ENCODE peak calls at places on chromosomes 11 and 22, in eight cellular contexts. One of them, this sample, is unnamed.

GRCh38 chr11:77325159-77325558 is 23.7 kb upstream of the GDPD4 start:
- DNase-seq in C1 segment of cervical spinal cord: no peak
- DNase-seq in tibial nerve: no peak
- DNase-seq in stimulated activated CD8-positive, alpha-beta memory T cell treated with anti-CD3 and anti-CD28 coated beads, Interleukin-15, amount 100 ng/mL, for 24 hours: no peak
- DNase-seq in Kasumi-1: no peak
- DNase-seq in sigmoid colon: no peak
- DNase-seq in lower lobe of right lung: no peak
- DNase-seq in DND-41: no peak
- DNase-seq in this sample: no peak

GRCh38 chr11:118928108-118928869 is 2.6 kb upstream of the BCL9L start:
- DNase-seq in C1 segment of cervical spinal cord: peak; percentile 98
- DNase-seq in tibial nerve: peak; percentile 92
- DNase-seq in stimulated activated CD8-positive, alpha-beta memory T cell treated with anti-CD3 and anti-CD28 coated beads, Interleukin-15, amount 100 ng/mL, for 24 hours: peak; percentile 78
- DNase-seq in Kasumi-1: peak; percentile 91
- DNase-seq in sigmoid colon: peak; percentile 98
- DNase-seq in lower lobe of right lung: peak; percentile 91
- DNase-seq in DND-41: peak; percentile 90
- DNase-seq in this sample: peak; percentile 99

GRCh38 chr11:66920978-66921784 is 37.0 kb downstream of the PC start:
- DNase-seq in C1 segment of cervical spinal cord: no peak
- DNase-seq in tibial nerve: no peak
- DNase-seq in stimulated activated CD8-positive, alpha-beta memory T cell treated with anti-CD3 and anti-CD28 coated beads, Interleukin-15, amount 100 ng/mL, for 24 hours: no peak
- DNase-seq in Kasumi-1: peak; percentile 24
- DNase-seq in sigmoid colon: no peak
- DNase-seq in lower lobe of right lung: no peak
- DNase-seq in DND-41: no peak
- DNase-seq in this sample: no peak

GRCh38 chr22:46576556-46577351 is 39.3 kb upstream of the CELSR1 start:
- DNase-seq in C1 segment of cervical spinal cord: no peak
- DNase-seq in tibial nerve: no peak
- DNase-seq in stimulated activated CD8-positive, alpha-beta memory T cell treated with anti-CD3 and anti-CD28 coated beads, Interleukin-15, amount 100 ng/mL, for 24 hours: peak; percentile 37
- DNase-seq in Kasumi-1: peak; percentile 39
- DNase-seq in sigmoid colon: peak; percentile 71
- DNase-seq in lower lobe of right lung: peak; percentile 70
- DNase-seq in DND-41: peak; percentile 70
- DNase-seq in this sample: peak; percentile 83

GRCh38 chr11:33616552-33616951 is 84.1 kb downstream of the C11orf91 start:
- DNase-seq in C1 segment of cervical spinal cord: no peak
- DNase-seq in tibial nerve: no peak
- DNase-seq in stimulated activated CD8-positive, alpha-beta memory T cell treated with anti-CD3 and anti-CD28 coated beads, Interleukin-15, amount 100 ng/mL, for 24 hours: no peak
- DNase-seq in Kasumi-1: no peak
- DNase-seq in sigmoid colon: no peak
- DNase-seq in lower lobe of right lung: no peak
- DNase-seq in DND-41: no peak
- DNase-seq in this sample: no peak

GRCh38 chr22:46951973-46952372 is 189.5 kb downstream of the TBC1D22A start:
- DNase-seq in C1 segment of cervical spinal cord: no peak
- DNase-seq in tibial nerve: no peak
- DNase-seq in stimulated activated CD8-positive, alpha-beta memory T cell treated with anti-CD3 and anti-CD28 coated beads, Interleukin-15, amount 100 ng/mL, for 24 hours: no peak
- DNase-seq in Kasumi-1: no peak
- DNase-seq in sigmoid colon: no peak
- DNase-seq in lower lobe of right lung: no peak
- DNase-seq in DND-41: no peak
- DNase-seq in this sample: no peak

GRCh38 chr22:37333724-37334460 is 51.6 kb downstream of the CYTH4 start:
- DNase-seq in C1 segment of cervical spinal cord: no peak
- DNase-seq in tibial nerve: no peak
- DNase-seq in stimulated activated CD8-positive, alpha-beta memory T cell treated with anti-CD3 and anti-CD28 coated beads, Interleukin-15, amount 100 ng/mL, for 24 hours: no peak
- DNase-seq in Kasumi-1: no peak
- DNase-seq in sigmoid colon: no peak
- DNase-seq in lower lobe of right lung: no peak
- DNase-seq in DND-41: no peak
- DNase-seq in this sample: no peak

GRCh38 chr11:34787899-34788298 is 128.3 kb downstream of the APIP start:
- DNase-seq in C1 segment of cervical spinal cord: no peak
- DNase-seq in tibial nerve: no peak
- DNase-seq in stimulated activated CD8-positive, alpha-beta memory T cell treated with anti-CD3 and anti-CD28 coated beads, Interleukin-15, amount 100 ng/mL, for 24 hours: no peak
- DNase-seq in Kasumi-1: no peak
- DNase-seq in sigmoid colon: no peak
- DNase-seq in lower lobe of right lung: no peak
- DNase-seq in DND-41: no peak
- DNase-seq in this sample: peak; percentile 26

GRCh38 chr22:40526960-40527359 is 109.6 kb downstream of the MRTFA start:
- DNase-seq in C1 segment of cervical spinal cord: no peak
- DNase-seq in tibial nerve: no peak
- DNase-seq in stimulated activated CD8-positive, alpha-beta memory T cell treated with anti-CD3 and anti-CD28 coated beads, Interleukin-15, amount 100 ng/mL, for 24 hours: no peak
- DNase-seq in Kasumi-1: no peak
- DNase-seq in sigmoid colon: no peak
- DNase-seq in lower lobe of right lung: no peak
- DNase-seq in DND-41: no peak
- DNase-seq in this sample: no peak

GRCh38 chr11:12893787-12894672 is 115.1 kb upstream of the RASSF10 start:
- DNase-seq in C1 segment of cervical spinal cord: no peak
- DNase-seq in tibial nerve: peak; percentile 76
- DNase-seq in stimulated activated CD8-positive, alpha-beta memory T cell treated with anti-CD3 and anti-CD28 coated beads, Interleukin-15, amount 100 ng/mL, for 24 hours: no peak
- DNase-seq in Kasumi-1: peak; percentile 68
- DNase-seq in sigmoid colon: peak; percentile 82
- DNase-seq in lower lobe of right lung: peak; percentile 60
- DNase-seq in DND-41: peak; percentile 60
- DNase-seq in this sample: peak; percentile 42

GRCh38 chr11:69156673-69157155 is 979 bp downstream of the SMIM38 start:
- DNase-seq in C1 segment of cervical spinal cord: no peak
- DNase-seq in tibial nerve: no peak
- DNase-seq in stimulated activated CD8-positive, alpha-beta memory T cell treated with anti-CD3 and anti-CD28 coated beads, Interleukin-15, amount 100 ng/mL, for 24 hours: no peak
- DNase-seq in Kasumi-1: no peak
- DNase-seq in sigmoid colon: no peak
- DNase-seq in lower lobe of right lung: peak; percentile 72
- DNase-seq in DND-41: no peak
- DNase-seq in this sample: no peak

GRCh38 chr22:43288378-43288777 is 54.8 kb downstream of the SCUBE1 start:
- DNase-seq in C1 segment of cervical spinal cord: no peak
- DNase-seq in tibial nerve: no peak
- DNase-seq in stimulated activated CD8-positive, alpha-beta memory T cell treated with anti-CD3 and anti-CD28 coated beads, Interleukin-15, amount 100 ng/mL, for 24 hours: no peak
- DNase-seq in Kasumi-1: no peak
- DNase-seq in sigmoid colon: no peak
- DNase-seq in lower lobe of right lung: no peak
- DNase-seq in DND-41: no peak
- DNase-seq in this sample: no peak

GRCh38 chr22:35258144-35258988 is 1.1 kb downstream of the HMGXB4 start:
- DNase-seq in C1 segment of cervical spinal cord: no peak
- DNase-seq in tibial nerve: peak; percentile 6
- DNase-seq in stimulated activated CD8-positive, alpha-beta memory T cell treated with anti-CD3 and anti-CD28 coated beads, Interleukin-15, amount 100 ng/mL, for 24 hours: no peak
- DNase-seq in Kasumi-1: no peak
- DNase-seq in sigmoid colon: no peak
- DNase-seq in lower lobe of right lung: no peak
- DNase-seq in DND-41: no peak
- DNase-seq in this sample: peak; percentile 24

GRCh38 chr11:111447931-111448330 is 64.3 kb downstream of the BTG4 start:
- DNase-seq in C1 segment of cervical spinal cord: no peak
- DNase-seq in tibial nerve: no peak
- DNase-seq in stimulated activated CD8-positive, alpha-beta memory T cell treated with anti-CD3 and anti-CD28 coated beads, Interleukin-15, amount 100 ng/mL, for 24 hours: no peak
- DNase-seq in Kasumi-1: no peak
- DNase-seq in sigmoid colon: no peak
- DNase-seq in lower lobe of right lung: no peak
- DNase-seq in DND-41: no peak
- DNase-seq in this sample: no peak

GRCh38 chr11:13462311-13462927 is 603 bp downstream of the BTBD10 start:
- DNase-seq in C1 segment of cervical spinal cord: no peak
- DNase-seq in tibial nerve: peak; percentile 51
- DNase-seq in stimulated activated CD8-positive, alpha-beta memory T cell treated with anti-CD3 and anti-CD28 coated beads, Interleukin-15, amount 100 ng/mL, for 24 hours: peak; percentile 25
- DNase-seq in Kasumi-1: peak; percentile 63
- DNase-seq in sigmoid colon: peak; percentile 78
- DNase-seq in lower lobe of right lung: peak; percentile 71
- DNase-seq in DND-41: peak; percentile 77
- DNase-seq in this sample: peak; percentile 43

GRCh38 chr11:118605116-118605867 is 2.1 kb upstream of the PHLDB1 start:
- DNase-seq in C1 segment of cervical spinal cord: peak; percentile 61
- DNase-seq in tibial nerve: peak; percentile 88
- DNase-seq in stimulated activated CD8-positive, alpha-beta memory T cell treated with anti-CD3 and anti-CD28 coated beads, Interleukin-15, amount 100 ng/mL, for 24 hours: no peak
- DNase-seq in Kasumi-1: peak; percentile 10
- DNase-seq in sigmoid colon: peak; percentile 95
- DNase-seq in lower lobe of right lung: no peak
- DNase-seq in DND-41: no peak
- DNase-seq in this sample: peak; percentile 85

GRCh38 chr11:87463486-87464102 is 425.9 kb downstream of the TMEM135 start:
- DNase-seq in C1 segment of cervical spinal cord: no peak
- DNase-seq in tibial nerve: no peak
- DNase-seq in stimulated activated CD8-positive, alpha-beta memory T cell treated with anti-CD3 and anti-CD28 coated beads, Interleukin-15, amount 100 ng/mL, for 24 hours: no peak
- DNase-seq in Kasumi-1: peak; percentile 50
- DNase-seq in sigmoid colon: no peak
- DNase-seq in lower lobe of right lung: no peak
- DNase-seq in DND-41: no peak
- DNase-seq in this sample: peak; percentile 9

GRCh38 chr11:95076416-95076815 is 9.7 kb downstream of the SRSF8 start:
- DNase-seq in C1 segment of cervical spinal cord: no peak
- DNase-seq in tibial nerve: peak; percentile 73
- DNase-seq in stimulated activated CD8-positive, alpha-beta memory T cell treated with anti-CD3 and anti-CD28 coated beads, Interleukin-15, amount 100 ng/mL, for 24 hours: no peak
- DNase-seq in Kasumi-1: peak; percentile 38
- DNase-seq in sigmoid colon: no peak
- DNase-seq in lower lobe of right lung: no peak
- DNase-seq in DND-41: no peak
- DNase-seq in this sample: no peak

GRCh38 chr22:28594784-28595324 is 84.8 kb downstream of the TTC28 start:
- DNase-seq in C1 segment of cervical spinal cord: no peak
- DNase-seq in tibial nerve: no peak
- DNase-seq in stimulated activated CD8-positive, alpha-beta memory T cell treated with anti-CD3 and anti-CD28 coated beads, Interleukin-15, amount 100 ng/mL, for 24 hours: no peak
- DNase-seq in Kasumi-1: peak; percentile 93
- DNase-seq in sigmoid colon: no peak
- DNase-seq in lower lobe of right lung: no peak
- DNase-seq in DND-41: no peak
- DNase-seq in this sample: peak; percentile 14

GRCh38 chr11:92843455-92843854 is 126.0 kb upstream of the MTNR1B start:
- DNase-seq in C1 segment of cervical spinal cord: no peak
- DNase-seq in tibial nerve: no peak
- DNase-seq in stimulated activated CD8-positive, alpha-beta memory T cell treated with anti-CD3 and anti-CD28 coated beads, Interleukin-15, amount 100 ng/mL, for 24 hours: no peak
- DNase-seq in Kasumi-1: no peak
- DNase-seq in sigmoid colon: no peak
- DNase-seq in lower lobe of right lung: no peak
- DNase-seq in DND-41: no peak
- DNase-seq in this sample: no peak

GRCh38 chr11:117918366-117919255 is 10.6 kb downstream of the TMPRSS13 start:
- DNase-seq in C1 segment of cervical spinal cord: no peak
- DNase-seq in tibial nerve: no peak
- DNase-seq in stimulated activated CD8-positive, alpha-beta memory T cell treated with anti-CD3 and anti-CD28 coated beads, Interleukin-15, amount 100 ng/mL, for 24 hours: no peak
- DNase-seq in Kasumi-1: no peak
- DNase-seq in sigmoid colon: peak; percentile 57
- DNase-seq in lower lobe of right lung: no peak
- DNase-seq in DND-41: no peak
- DNase-seq in this sample: no peak

GRCh38 chr11:94838027-94838610 is 70.0 kb downstream of the AMOTL1 start:
- DNase-seq in C1 segment of cervical spinal cord: no peak
- DNase-seq in tibial nerve: no peak
- DNase-seq in stimulated activated CD8-positive, alpha-beta memory T cell treated with anti-CD3 and anti-CD28 coated beads, Interleukin-15, amount 100 ng/mL, for 24 hours: no peak
- DNase-seq in Kasumi-1: no peak
- DNase-seq in sigmoid colon: no peak
- DNase-seq in lower lobe of right lung: no peak
- DNase-seq in DND-41: no peak
- DNase-seq in this sample: no peak

GRCh38 chr11:131859811-131860210 is 489.4 kb downstream of the NTM start:
- DNase-seq in C1 segment of cervical spinal cord: no peak
- DNase-seq in tibial nerve: no peak
- DNase-seq in stimulated activated CD8-positive, alpha-beta memory T cell treated with anti-CD3 and anti-CD28 coated beads, Interleukin-15, amount 100 ng/mL, for 24 hours: no peak
- DNase-seq in Kasumi-1: no peak
- DNase-seq in sigmoid colon: no peak
- DNase-seq in lower lobe of right lung: no peak
- DNase-seq in DND-41: no peak
- DNase-seq in this sample: peak; percentile 19

GRCh38 chr11:12924650-12925049 is 84.5 kb upstream of the RASSF10 start:
- DNase-seq in C1 segment of cervical spinal cord: no peak
- DNase-seq in tibial nerve: no peak
- DNase-seq in stimulated activated CD8-positive, alpha-beta memory T cell treated with anti-CD3 and anti-CD28 coated beads, Interleukin-15, amount 100 ng/mL, for 24 hours: no peak
- DNase-seq in Kasumi-1: no peak
- DNase-seq in sigmoid colon: no peak
- DNase-seq in lower lobe of right lung: no peak
- DNase-seq in DND-41: no peak
- DNase-seq in this sample: no peak

GRCh38 chr11:29093416-29093815 is 923.4 kb downstream of the KCNA4 start:
- DNase-seq in C1 segment of cervical spinal cord: no peak
- DNase-seq in tibial nerve: no peak
- DNase-seq in stimulated activated CD8-positive, alpha-beta memory T cell treated with anti-CD3 and anti-CD28 coated beads, Interleukin-15, amount 100 ng/mL, for 24 hours: no peak
- DNase-seq in Kasumi-1: no peak
- DNase-seq in sigmoid colon: no peak
- DNase-seq in lower lobe of right lung: no peak
- DNase-seq in DND-41: no peak
- DNase-seq in this sample: peak; percentile 3

GRCh38 chr11:43419460-43419859 is 60.7 kb downstream of the TTC17 start:
- DNase-seq in C1 segment of cervical spinal cord: no peak
- DNase-seq in tibial nerve: no peak
- DNase-seq in stimulated activated CD8-positive, alpha-beta memory T cell treated with anti-CD3 and anti-CD28 coated beads, Interleukin-15, amount 100 ng/mL, for 24 hours: no peak
- DNase-seq in Kasumi-1: peak; percentile 42
- DNase-seq in sigmoid colon: no peak
- DNase-seq in lower lobe of right lung: no peak
- DNase-seq in DND-41: peak; percentile 40
- DNase-seq in this sample: peak; percentile 11

GRCh38 chr22:50061141-50061823 is 3.2 kb upstream of the TTLL8 start:
- DNase-seq in C1 segment of cervical spinal cord: no peak
- DNase-seq in tibial nerve: no peak
- DNase-seq in stimulated activated CD8-positive, alpha-beta memory T cell treated with anti-CD3 and anti-CD28 coated beads, Interleukin-15, amount 100 ng/mL, for 24 hours: no peak
- DNase-seq in Kasumi-1: no peak
- DNase-seq in sigmoid colon: no peak
- DNase-seq in lower lobe of right lung: no peak
- DNase-seq in DND-41: no peak
- DNase-seq in this sample: no peak

GRCh38 chr11:77147668-77148321 is 19.7 kb downstream of the MYO7A start:
- DNase-seq in C1 segment of cervical spinal cord: no peak
- DNase-seq in tibial nerve: no peak
- DNase-seq in stimulated activated CD8-positive, alpha-beta memory T cell treated with anti-CD3 and anti-CD28 coated beads, Interleukin-15, amount 100 ng/mL, for 24 hours: no peak
- DNase-seq in Kasumi-1: no peak
- DNase-seq in sigmoid colon: no peak
- DNase-seq in lower lobe of right lung: peak; percentile 49
- DNase-seq in DND-41: peak; percentile 86
- DNase-seq in this sample: no peak

GRCh38 chr11:2750601-2751522 is 51.1 kb upstream of the KCNQ1OT1 start:
- DNase-seq in C1 segment of cervical spinal cord: no peak
- DNase-seq in tibial nerve: no peak
- DNase-seq in stimulated activated CD8-positive, alpha-beta memory T cell treated with anti-CD3 and anti-CD28 coated beads, Interleukin-15, amount 100 ng/mL, for 24 hours: no peak
- DNase-seq in Kasumi-1: no peak
- DNase-seq in sigmoid colon: peak; percentile 59
- DNase-seq in lower lobe of right lung: peak; percentile 29
- DNase-seq in DND-41: no peak
- DNase-seq in this sample: no peak

GRCh38 chr22:41445171-41446056 is 1.2 kb downstream of the TOB2 start:
- DNase-seq in C1 segment of cervical spinal cord: no peak
- DNase-seq in tibial nerve: no peak
- DNase-seq in stimulated activated CD8-positive, alpha-beta memory T cell treated with anti-CD3 and anti-CD28 coated beads, Interleukin-15, amount 100 ng/mL, for 24 hours: no peak
- DNase-seq in Kasumi-1: peak; percentile 46
- DNase-seq in sigmoid colon: peak; percentile 76
- DNase-seq in lower lobe of right lung: peak; percentile 50
- DNase-seq in DND-41: peak; percentile 40
- DNase-seq in this sample: no peak

This sample was measured in hepatic stellate cell.